ENCODE peak calls at places on chromosomes 11 and 22, in eight cellular contexts. N is CD8-positive, alpha-beta T cell; Y is cardiac fibroblast; P is EL; J is iris pigment epithelial cell; A is substantia nigra; X is T-cell; T is cerebellar cortex. D is an unnamed sample.

GRCh38 chr11:10784229-10785145 is 24.2 kb downstream of the EIF4G2 start:
- DNase-seq in N (no peak), Y (peak), P (no peak), J (no peak), A (no peak), X (no peak), T (no peak), D (no peak)

GRCh38 chr22:22395230-22395629 is 113.3 kb downstream of the ZNF280B start:
- DNase-seq in N (no peak), Y (no peak), P (no peak), J (no peak), A (no peak), X (no peak), T (no peak), D (no peak)

GRCh38 chr11:17547932-17548331 is 873 bp downstream of the OTOG start:
- DNase-seq in N (no peak), Y (no peak), P (no peak), J (no peak), A (no peak), X (no peak), T (no peak), D (no peak)

GRCh38 chr11:60905551-60906113 is 753 bp downstream of the PRPF19 start:
- DNase-seq in N (no peak), Y (peak), P (peak), J (peak), A (no peak), X (no peak), T (peak), D (peak)

GRCh38 chr22:38172489-38173155 is 9.0 kb downstream of the PLA2G6 start:
- DNase-seq in N (peak), Y (peak), P (no peak), J (no peak), A (peak), X (peak), T (no peak), D (peak)

GRCh38 chr11:65791719-65792213 is 4.9 kb downstream of the OVOL1 start:
- DNase-seq in N (peak), Y (no peak), P (peak), J (no peak), A (no peak), X (no peak), T (no peak), D (peak)

GRCh38 chr11:78031629-78032028 is 8.6 kb upstream of the KCTD14 start:
- DNase-seq in N (no peak), Y (no peak), P (no peak), J (no peak), A (no peak), X (no peak), T (no peak), D (no peak)

GRCh38 chr22:50695421-50696250 is 23.0 kb downstream of the SHANK3 start:
- DNase-seq in N (no peak), Y (no peak), P (no peak), J (no peak), A (no peak), X (no peak), T (no peak), D (no peak)

GRCh38 chr11:44760917-44761545 is 34.3 kb downstream of the TSPAN18 start:
- DNase-seq in N (no peak), Y (peak), P (peak), J (peak), A (no peak), X (no peak), T (no peak), D (no peak)

GRCh38 chr11:88414385-88414861 is 76.9 kb upstream of the CTSC start:
- DNase-seq in N (no peak), Y (peak), P (peak), J (peak), A (no peak), X (no peak), T (no peak), D (peak)

GRCh38 chr11:70868341-70868885 is 384.0 kb downstream of the SHANK2 start:
- DNase-seq in N (no peak), Y (no peak), P (no peak), J (no peak), A (no peak), X (no peak), T (no peak), D (no peak)

GRCh38 chr11:606245-606644 is 9.5 kb downstream of the IRF7 start:
- DNase-seq in N (no peak), Y (peak), P (no peak), J (no peak), A (no peak), X (no peak), T (peak), D (no peak)

GRCh38 chr22:18100781-18101180 is 9.8 kb upstream of the TUBA8 start:
- DNase-seq in N (no peak), Y (no peak), P (no peak), J (no peak), A (no peak), X (no peak), T (no peak), D (no peak)